ENCODE peak calls at places on chromosome 20, in six cellular contexts. S, A, B, Z, U and X are unnamed samples.
A peak's percentile ranks its signal among the peaks of the same experiment; 100 is the strongest.

GRCh38 chr20:24098886-24099285 is 110.3 kb upstream of the GGTLC1 start:
- DNase-seq in S (no peak), A (no peak), B (no peak), Z (no peak), U (no peak), X (no peak)

GRCh38 chr20:878511-879307 is 37.4 kb downstream of the ANGPT4 start:
- DNase-seq in S (no peak), A (no peak), B (no peak), Z (no peak), U (no peak), X (no peak)

GRCh38 chr20:58640446-58640845 is 10.6 kb upstream of the STX16 start:
- DNase-seq in S (no peak), A (no peak), B (no peak), Z (no peak), U (no peak), X (no peak)

GRCh38 chr20:881051-881820 is 34.9 kb downstream of the ANGPT4 start:
- DNase-seq in S (no peak), A (no peak), B (no peak), Z (no peak), U (no peak), X (no peak)

GRCh38 chr20:3352203-3352602 is 55.3 kb downstream of the DNAAF9 start:
- DNase-seq in S (no peak), A (no peak), B (no peak), Z (no peak), U (no peak), X (no peak)

GRCh38 chr20:25177890-25178321 is 17.6 kb upstream of the ENTPD6 start:
- DNase-seq in S (peak; percentile 64), A (no peak), B (no peak), Z (no peak), U (peak; percentile 81), X (no peak)

GRCh38 chr20:23123886-23124285 is 37.8 kb upstream of the CD93 start:
- DNase-seq in S (no peak), A (no peak), B (no peak), Z (no peak), U (no peak), X (no peak)

GRCh38 chr20:32832664-32833063 is 12.9 kb downstream of the MAPRE1 start:
- DNase-seq in S (no peak), A (no peak), B (peak; percentile 38), Z (no peak), U (no peak), X (no peak)

GRCh38 chr20:32263398-32263954 is 14.0 kb upstream of the KIF3B start:
- DNase-seq in S (no peak), A (no peak), B (no peak), Z (no peak), U (no peak), X (no peak)

GRCh38 chr20:32234135-32234808 is 26.6 kb downstream of the POFUT1 start:
- DNase-seq in S (no peak), A (no peak), B (no peak), Z (no peak), U (no peak), X (no peak)

GRCh38 chr20:58139849-58140786 is 88.3 kb downstream of the ANKRD60 start:
- DNase-seq in S (no peak), A (no peak), B (no peak), Z (no peak), U (no peak), X (no peak)

GRCh38 chr20:47888351-47888750 is 103.1 kb upstream of the SULF2 start:
- DNase-seq in S (no peak), A (no peak), B (no peak), Z (no peak), U (no peak), X (no peak)

GRCh38 chr20:23298926-23299672 is 51.5 kb upstream of the NXT1 start:
- DNase-seq in S (no peak), A (no peak), B (no peak), Z (no peak), U (no peak), X (no peak)

GRCh38 chr20:4082406-4083102 is 67.2 kb upstream of the RNF24 start:
- DNase-seq in S (peak; percentile 67), A (peak; percentile 71), B (peak; percentile 47), Z (peak; percentile 35), U (no peak), X (no peak)

GRCh38 chr20:49245921-49246740 is 26.9 kb downstream of the DDX27 start:
- DNase-seq in S (no peak), A (no peak), B (no peak), Z (peak; percentile 23), U (no peak), X (peak; percentile 28)

GRCh38 chr20:48738399-48739304 is 89.1 kb downstream of the PREX1 start:
- DNase-seq in S (no peak), A (no peak), B (peak; percentile 67), Z (no peak), U (no peak), X (no peak)

GRCh38 chr20:41133709-41134361 is 3.5 kb upstream of the PLCG1 start:
- DNase-seq in S (no peak), A (no peak), B (peak; percentile 69), Z (no peak), U (no peak), X (no peak)

GRCh38 chr20:50462093-50462685 is 48.0 kb upstream of the PTPN1 start:
- DNase-seq in S (no peak), A (no peak), B (no peak), Z (no peak), U (no peak), X (no peak)

GRCh38 chr20:60065741-60066437 is 107.7 kb downstream of the CDH26 start:
- DNase-seq in S (no peak), A (no peak), B (no peak), Z (no peak), U (no peak), X (no peak)

GRCh38 chr20:24160563-24161355 is 172.2 kb upstream of the GGTLC1 start:
- DNase-seq in S (no peak), A (peak; percentile 49), B (no peak), Z (peak; percentile 22), U (peak; percentile 63), X (peak; percentile 69)

GRCh38 chr20:44050327-44050726 is 135.7 kb downstream of the TOX2 start:
- DNase-seq in S (no peak), A (no peak), B (no peak), Z (no peak), U (no peak), X (no peak)
- H3K27ac ChIP-seq in S (no peak overlapping the region), A (no peak overlapping the region), B (no peak overlapping the region), Z (no peak overlapping the region), U (no peak overlapping the region), X (no peak overlapping the region)

GRCh38 chr20:62449951-62450815 is 22.8 kb upstream of the RBBP8NL start:
- DNase-seq in S (no peak), A (no peak), B (no peak), Z (peak; percentile 41), U (no peak), X (no peak)
- TF ChIP-seq CTCF in S (no peak), A (no peak), B (no peak), Z (no peak), U (no peak), X (no peak)

DNA sequence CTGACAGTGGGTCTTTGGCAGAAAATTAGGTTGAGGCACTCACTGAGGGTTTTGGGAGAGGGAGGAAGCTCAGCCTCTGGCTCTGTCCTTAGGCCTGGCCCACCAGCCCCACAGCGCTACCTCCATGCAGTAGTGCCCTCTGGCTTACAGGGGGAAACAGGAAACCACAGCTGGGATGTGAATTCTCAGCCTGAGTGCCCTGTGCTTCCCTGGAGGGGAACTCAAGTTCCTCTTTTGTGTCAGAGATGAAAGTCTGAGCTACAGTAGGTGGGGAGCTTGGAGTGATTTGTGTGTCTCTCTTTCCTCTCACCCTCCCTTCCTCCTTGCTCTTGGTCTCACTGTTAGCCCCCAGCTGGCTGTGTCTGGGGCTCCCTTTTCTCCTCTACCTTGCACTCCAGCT is 48.2 kb upstream of the BLCAP start:
- DNase-seq in S (no peak), A (no peak), B (no peak), Z (no peak), U (no peak), X (no peak)
- H3K27ac ChIP-seq in S (no peak overlapping the region), A (no peak overlapping the region), B (no peak overlapping the region), Z (no peak overlapping the region), U (no peak overlapping the region), X (no peak overlapping the region)

GRCh38 chr20:44610313-44610965 is 28.1 kb downstream of the PKIG start:
- DNase-seq in S (no peak), A (no peak), B (peak; percentile 77), Z (no peak), U (no peak), X (no peak)
- TF ChIP-seq CTCF in S (no peak), A (no peak), B (peak; percentile 5), Z (no peak), U (peak; percentile 21), X (no peak)

GRCh38 chr20:62065669-62066338 is at the start of gene TAF4:
- DNase-seq in S (peak; percentile 84), A (peak; percentile 75), B (peak; percentile 75), Z (peak; percentile 75), U (peak; percentile 81), X (peak; percentile 73)
- H3K27ac ChIP-seq in S (peak within 1 kb of the TSS; percentile 93), A (peak within 1 kb of the TSS; percentile 69), B (peak within 1 kb of the TSS; percentile 74), Z (peak within 1 kb of the TSS; percentile 95), U (peak within 1 kb of the TSS; percentile 90), X (peak within 1 kb of the TSS; percentile 96)

GRCh38 chr20:38538789-38539188 is 42.2 kb upstream of the ADIG start:
- DNase-seq in S (no peak), A (no peak), B (no peak), Z (no peak), U (no peak), X (no peak)

GRCh38 chr20:38537176-38537575 is 43.8 kb upstream of the ADIG start:
- DNase-seq in S (no peak), A (no peak), B (no peak), Z (no peak), U (no peak), X (no peak)

GRCh38 chr20:38534756-38535155 is 46.2 kb upstream of the ADIG start:
- DNase-seq in S (no peak), A (no peak), B (no peak), Z (no peak), U (no peak), X (no peak)

DNA sequence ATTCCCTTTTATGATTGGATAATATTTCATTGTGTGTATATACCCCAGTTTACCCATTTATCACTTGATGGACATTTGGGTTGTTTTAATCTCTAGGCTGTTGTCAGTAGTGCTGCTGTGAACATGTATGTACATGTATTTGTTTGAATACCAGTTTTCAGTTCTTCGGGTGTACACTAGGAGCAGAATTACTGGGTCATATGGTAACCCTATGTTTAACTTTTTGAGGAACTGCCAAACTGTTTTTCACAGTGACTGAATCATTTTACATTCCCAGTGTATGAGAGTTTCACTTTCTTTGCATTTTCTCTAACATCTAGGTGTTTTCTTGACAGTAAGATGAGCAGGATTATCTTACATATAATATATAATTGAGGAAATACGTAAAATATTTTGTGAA is 44.7 kb upstream of the ADIG start:
- DNase-seq in S (no peak), A (no peak), B (no peak), Z (no peak), U (no peak), X (no peak)
- TF ChIP-seq CTCF in S (no peak), A (no peak), B (no peak), Z (no peak), U (no peak), X (no peak)

GRCh38 chr20:37821691-37822655 is 81.0 kb upstream of the VSTM2L start:
- DNase-seq in S (no peak), A (no peak), B (no peak), Z (no peak), U (no peak), X (no peak)
- H3K27ac ChIP-seq in S (no peak overlapping the region), A (no peak overlapping the region), B (no peak overlapping the region), Z (no peak overlapping the region), U (no peak overlapping the region), X (no peak overlapping the region)